ENCODE peak calls at places on chromosomes 4 and X, in seven cellular contexts. E, T, J, L, N, A and K are unnamed samples.

GRCh38 chrX:115948018-115948923 is 222.3 kb upstream of the AGTR2 start:
- DNase-seq in L (no peak), E (no peak), T (no peak), N (peak), J (no peak), A (peak), K (no peak)

GRCh38 chr4:123708902-123709301 is 312.3 kb downstream of the SPRY1 start:
- DNase-seq in A (no peak), E (no peak), T (no peak), L (no peak), J (no peak), N (no peak), K (no peak)

GRCh38 chrX:45714864-45715263 is 514.2 kb upstream of the DIPK2B start:
- DNase-seq in T (no peak), J (no peak), E (no peak), L (no peak), N (peak), A (peak), K (no peak)

GRCh38 chr4:37535872-37536271 is 150.3 kb downstream of the RELL1 start:
- DNase-seq in N (no peak), T (no peak), L (no peak), E (no peak), J (no peak), A (peak), K (no peak)

GRCh38 chrX:39652336-39652735 is 445.4 kb downstream of the BCOR start:
- DNase-seq in A (peak), N (peak), T (no peak), J (no peak), L (no peak), E (no peak), K (no peak)

GRCh38 chrX:51496501-51497291 is at the start of gene NUDT11:
- DNase-seq in E (no peak), T (peak), N (peak), A (peak), J (peak), L (peak), K (peak)

GRCh38 chr4:53783208-53783859 is 192.0 kb upstream of the LNX1 start:
- DNase-seq in E (no peak), N (no peak), A (no peak), T (no peak), J (no peak), L (no peak), K (no peak)

GRCh38 chr4:158998624-158999023 is 104.3 kb upstream of the RAPGEF2 start:
- DNase-seq in L (no peak), J (no peak), N (no peak), T (no peak), E (no peak), A (peak), K (no peak)

GRCh38 chr4:1410491-1411325 is 4.5 kb upstream of the NKX1-1 start:
- DNase-seq in L (peak), E (no peak), J (no peak), A (peak), T (peak), N (peak), K (peak)

GRCh38 chr4:1409806-1410425 is 3.7 kb upstream of the NKX1-1 start:
- DNase-seq in N (no peak), A (no peak), T (no peak), E (no peak), J (no peak), L (peak), K (peak)

GRCh38 chr4:1413221-1413663 is 7.0 kb upstream of the NKX1-1 start:
- DNase-seq in N (no peak), L (no peak), E (no peak), T (peak), J (no peak), A (no peak), K (peak)

GRCh38 chr4:1412376-1413220 is 6.4 kb upstream of the NKX1-1 start:
- DNase-seq in N (no peak), T (no peak), A (no peak), J (no peak), L (peak), E (no peak), K (peak)

GRCh38 chr4:1411436-1412375 is 5.5 kb upstream of the NKX1-1 start:
- DNase-seq in E (no peak), J (no peak), T (no peak), A (no peak), N (no peak), L (no peak), K (peak)
- TF ChIP-seq CTCF in E (no peak), J (no peak), T (no peak), A (peak), N (no peak), L (no peak), K (no peak)

GRCh38 chr4:151728679-151729078 is 32.1 kb downstream of the GATB start:
- DNase-seq in L (no peak), T (no peak), N (no peak), E (no peak), A (no peak), J (no peak), K (no peak)
- H3K27ac ChIP-seq in L (no peak), T (no peak), N (no peak), E (no peak), A (no peak), J (no peak), K (no peak)

GRCh38 chr4:1638873-1639272 is 45.2 kb downstream of the FAM53A start:
- DNase-seq in E (no peak), T (peak), A (no peak), N (no peak), L (no peak), J (no peak), K (no peak)

GRCh38 chr4:1636490-1637211 is 47.5 kb downstream of the FAM53A start:
- DNase-seq in J (no peak), L (no peak), T (peak), N (no peak), E (no peak), A (no peak), K (no peak)

GRCh38 chr4:1637580-1638271 is 46.4 kb downstream of the FAM53A start:
- DNase-seq in L (no peak), A (no peak), E (no peak), N (no peak), J (no peak), T (no peak), K (no peak)

GRCh38 chr4:1639299-1639868 is 44.7 kb downstream of the FAM53A start:
- DNase-seq in A (no peak), N (no peak), E (no peak), L (no peak), J (no peak), T (peak), K (no peak)

DNA sequence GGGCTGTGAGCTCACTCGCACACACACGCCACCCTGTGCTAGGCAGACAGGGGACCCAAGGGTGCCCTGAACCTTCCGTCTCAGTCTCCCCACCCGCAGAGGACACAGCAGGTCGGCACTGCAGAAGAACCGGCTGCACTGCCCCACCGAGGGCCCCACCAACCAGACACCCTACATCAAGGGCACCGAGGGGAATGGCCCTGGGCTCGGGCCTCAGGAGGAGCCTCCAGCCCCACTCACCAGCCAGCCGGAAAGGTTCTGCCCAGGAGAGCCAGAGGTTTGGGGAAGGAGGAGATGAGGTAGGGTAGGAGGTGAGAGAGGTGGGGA is 45.9 kb downstream of the FAM53A start:
- DNase-seq in N (no peak), A (no peak), L (no peak), E (no peak), T (no peak), J (no peak), K (no peak)
- H3K4me3 ChIP-seq in N (no peak), A (no peak), L (no peak), E (no peak), T (no peak), J (no peak), K (no peak)

DNA sequence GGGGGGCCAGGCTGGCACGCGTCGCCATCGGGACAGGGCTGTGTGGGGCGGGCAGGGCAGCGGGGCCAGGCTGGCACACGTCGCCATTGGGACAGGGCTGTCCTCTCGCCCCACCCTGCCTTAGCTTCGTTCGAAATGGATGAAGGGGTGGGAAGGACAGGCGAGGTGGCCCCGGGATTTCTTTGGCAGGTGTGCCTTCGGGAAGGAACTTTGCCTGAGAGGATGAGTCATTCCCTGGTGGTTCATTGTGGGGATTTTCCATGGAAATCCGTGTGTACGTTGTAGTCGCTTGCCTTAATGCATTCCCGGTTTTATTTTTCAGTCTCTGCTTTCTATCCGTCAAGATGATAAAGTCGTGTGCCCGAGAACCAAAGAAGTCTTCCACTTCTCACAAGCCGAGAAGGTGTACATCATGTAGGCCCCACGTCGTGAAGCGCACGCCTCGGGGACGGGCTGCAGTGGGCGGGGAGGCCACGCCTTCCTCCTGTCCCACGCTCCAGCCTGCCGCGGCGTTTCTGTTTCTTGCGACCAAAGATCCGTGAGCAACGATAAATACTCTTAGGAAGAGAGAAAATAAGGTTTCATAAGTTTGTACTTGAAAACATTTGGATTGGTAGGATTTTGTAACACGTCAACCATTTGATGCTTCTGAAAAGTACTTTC is 8.1 kb upstream of the UVSSA start:
- DNase-seq in E (no peak), L (no peak), N (no peak), A (peak), T (peak), J (peak), K (no peak)
- TF ChIP-seq CTCF in E (no peak), L (no peak), N (no peak), A (no peak), T (no peak), J (no peak), K (no peak)